ENCODE peak calls at places on chromosomes 6 and 20, in five cellular contexts. O, U, Y, A and M are unnamed samples.

GRCh38 chr20:12984069-12984765 is 24.6 kb upstream of the SPTLC3 start:
- DNase-seq in Y (no peak), U (no peak), O (no peak), A (no peak), M (no peak)

GRCh38 chr6:45690846-45691245 is 313.1 kb upstream of the SUPT3H start:
- DNase-seq in U (no peak), A (no peak), Y (no peak), O (no peak), M (no peak)

GRCh38 chr6:36734486-36735060 is 36.9 kb downstream of the RAB44 start:
- DNase-seq in A (no peak), U (no peak), O (no peak), Y (no peak), M (no peak)

GRCh38 chr6:57135885-57136284 is 36.2 kb upstream of the BAG2 start:
- DNase-seq in O (no peak), Y (no peak), A (no peak), U (peak), M (no peak)

GRCh38 chr20:51388227-51388626 is 154.3 kb downstream of the NFATC2 start:
- DNase-seq in Y (no peak), A (no peak), O (no peak), U (no peak), M (no peak)

GRCh38 chr20:10239954-10240353 is 21.3 kb downstream of the SNAP25 start:
- DNase-seq in O (no peak), U (no peak), Y (no peak), A (no peak), M (no peak)

GRCh38 chr6:150628908-150629307 is 29.2 kb downstream of the PLEKHG1 start:
- DNase-seq in O (no peak), U (no peak), Y (no peak), A (no peak), M (no peak)

GRCh38 chr20:47775039-47775438 is 10.2 kb downstream of the SULF2 start:
- DNase-seq in U (no peak), A (no peak), Y (no peak), O (no peak), M (no peak)

GRCh38 chr20:47508228-47508752 is 6.6 kb downstream of the NCOA3 start:
- DNase-seq in U (no peak), A (no peak), Y (no peak), O (no peak), M (no peak)

GRCh38 chr6:138089325-138089724 is 17.9 kb downstream of the PERP start:
- DNase-seq in Y (no peak), U (no peak), A (no peak), O (no peak), M (no peak)

GRCh38 chr20:50592282-50593004 is 82.3 kb downstream of the PTPN1 start:
- DNase-seq in Y (no peak), U (no peak), A (no peak), O (peak), M (no peak)

GRCh38 chr6:107657755-107658461 is 166.2 kb downstream of the SCML4 start:
- DNase-seq in Y (peak), O (no peak), A (peak), U (no peak), M (peak)

GRCh38 chr6:79778794-79779193 is 147.7 kb downstream of the SH3BGRL2 start:
- DNase-seq in Y (no peak), A (no peak), U (no peak), O (no peak), M (no peak)

GRCh38 chr6:89430563-89430962 is 2.4 kb upstream of the ANKRD6 start:
- DNase-seq in Y (no peak), A (no peak), O (peak), U (no peak), M (no peak)